ENCODE peak calls at places on chromosomes 5 and 9, in nine cellular contexts. J is WTC11; C is activated naive CD4-positive, alpha-beta T cell; U is T-helper 2 cell; T is T follicular helper cell; K is NCI-H146; Q is SJSA1; B is brain pericyte; D is ovary. E is an unnamed sample.

GRCh38 chr5:64742821-64743220 is 25.7 kb downstream of the SREK1IP1 start:
- DNase-seq in J (no peak), C (no peak), U (no peak), T (no peak), K (no peak), Q (no peak), B (no peak), D (no peak), E (no peak)

GRCh38 chr9:129026442-129027223 is 1.5 kb downstream of the SH3GLB2 start:
- DNase-seq in J (peak), C (no peak), U (no peak), T (no peak), K (peak), Q (no peak), B (no peak), D (no peak), E (no peak)

GRCh38 chr9:70218767-70219166 is 40.0 kb upstream of the SMC5 start:
- DNase-seq in J (no peak), C (no peak), U (no peak), T (no peak), K (no peak), Q (no peak), B (no peak), D (no peak), E (no peak)

GRCh38 chr5:67494186-67494842 is 297.7 kb upstream of the CD180 start:
- DNase-seq in J (no peak), C (no peak), U (no peak), T (no peak), K (no peak), Q (no peak), B (no peak), D (peak), E (no peak)

GRCh38 chr9:81032831-81033230 is 656.5 kb downstream of the TLE1 start:
- DNase-seq in J (no peak), C (no peak), U (no peak), T (no peak), K (no peak), Q (no peak), B (no peak), D (no peak), E (no peak)

GRCh38 chr5:173334808-173335207 is 6.6 kb upstream of the STC2 start:
- DNase-seq in J (no peak), C (no peak), U (no peak), T (no peak), K (no peak), Q (no peak), B (no peak), D (no peak), E (no peak)

GRCh38 chr9:76902395-76902794 is 3.5 kb downstream of the PRUNE2 start:
- DNase-seq in J (no peak), C (no peak), U (no peak), T (no peak), K (no peak), Q (no peak), B (no peak), D (no peak), E (no peak)

GRCh38 chr5:57937501-57937900 is 454.9 kb upstream of the ACTBL2 start:
- DNase-seq in J (no peak), C (no peak), U (no peak), T (no peak), K (peak), Q (no peak), B (no peak), D (no peak), E (no peak)

GRCh38 chr5:27140831-27141230 is 102.4 kb upstream of the CDH9 start:
- DNase-seq in J (no peak), C (no peak), U (no peak), T (no peak), K (no peak), Q (no peak), B (no peak), D (no peak), E (no peak)

E was measured in T-helper 22 cell.